ENCODE peak calls at places on chromosomes 6 and 20, in seven cellular contexts. One of them, this sample, is unnamed.

GRCh38 chr6:42392871-42393270 is 58.9 kb downstream of the TRERF1 start:
- DNase-seq in CD4-positive, alpha-beta memory T cell: no peak
- DNase-seq in GM23338: no peak
- DNase-seq in heart left ventricle: no peak
- DNase-seq in MM.1S: no peak
- DNase-seq in breast epithelium: no peak
- DNase-seq in HAP-1: no peak
- DNase-seq in this sample: no peak

GRCh38 chr6:10412165-10412947 is 2.5 kb downstream of the TFAP2A start:
- DNase-seq in CD4-positive, alpha-beta memory T cell: peak; percentile 65
- DNase-seq in GM23338: peak; percentile 91
- DNase-seq in heart left ventricle: peak; percentile 71
- DNase-seq in MM.1S: peak; percentile 75
- DNase-seq in breast epithelium: peak; percentile 87
- DNase-seq in HAP-1: peak; percentile 84
- DNase-seq in this sample: peak; percentile 59

GRCh38 chr6:64227868-64228267 is 592.3 kb downstream of the PHF3 start:
- DNase-seq in CD4-positive, alpha-beta memory T cell: no peak
- DNase-seq in GM23338: no peak
- DNase-seq in heart left ventricle: no peak
- DNase-seq in MM.1S: no peak
- DNase-seq in breast epithelium: no peak
- DNase-seq in HAP-1: no peak
- DNase-seq in this sample: no peak

GRCh38 chr6:35047265-35048011 is 93.7 kb downstream of the TCP11 start:
- DNase-seq in CD4-positive, alpha-beta memory T cell: no peak
- DNase-seq in GM23338: no peak
- DNase-seq in heart left ventricle: no peak
- DNase-seq in MM.1S: peak; percentile 8
- DNase-seq in breast epithelium: no peak
- DNase-seq in HAP-1: no peak
- DNase-seq in this sample: no peak

GRCh38 chr20:42082611-42083010 is 464.4 kb upstream of the CHD6 start:
- DNase-seq in CD4-positive, alpha-beta memory T cell: no peak
- DNase-seq in GM23338: no peak
- DNase-seq in heart left ventricle: no peak
- DNase-seq in MM.1S: peak; percentile 73
- DNase-seq in breast epithelium: no peak
- DNase-seq in HAP-1: no peak
- DNase-seq in this sample: no peak

GRCh38 chr6:139336488-139336887 is 38.0 kb downstream of the CITED2 start:
- DNase-seq in CD4-positive, alpha-beta memory T cell: no peak
- DNase-seq in GM23338: no peak
- DNase-seq in heart left ventricle: no peak
- DNase-seq in MM.1S: no peak
- DNase-seq in breast epithelium: peak; percentile 56
- DNase-seq in HAP-1: peak; percentile 12
- DNase-seq in this sample: no peak

GRCh38 chr6:145784683-145785082 is 29.9 kb downstream of the FBXO30 start:
- DNase-seq in CD4-positive, alpha-beta memory T cell: no peak
- DNase-seq in GM23338: no peak
- DNase-seq in heart left ventricle: no peak
- DNase-seq in MM.1S: peak; percentile 45
- DNase-seq in breast epithelium: no peak
- DNase-seq in HAP-1: no peak
- DNase-seq in this sample: no peak

GRCh38 chr20:431012-431904 is 23.2 kb downstream of the RBCK1 start:
- DNase-seq in CD4-positive, alpha-beta memory T cell: peak; percentile 19
- DNase-seq in GM23338: peak; percentile 83
- DNase-seq in heart left ventricle: no peak
- DNase-seq in MM.1S: peak; percentile 52
- DNase-seq in breast epithelium: peak; percentile 66
- DNase-seq in HAP-1: peak; percentile 74
- DNase-seq in this sample: peak; percentile 25

GRCh38 chr6:46468611-46469010 is 22.6 kb downstream of the RCAN2 start:
- DNase-seq in CD4-positive, alpha-beta memory T cell: no peak
- DNase-seq in GM23338: peak; percentile 31
- DNase-seq in heart left ventricle: no peak
- DNase-seq in MM.1S: no peak
- DNase-seq in breast epithelium: no peak
- DNase-seq in HAP-1: no peak
- DNase-seq in this sample: no peak

GRCh38 chr20:21804779-21805178 is 99.3 kb downstream of the PAX1 start:
- DNase-seq in CD4-positive, alpha-beta memory T cell: no peak
- DNase-seq in GM23338: no peak
- DNase-seq in heart left ventricle: no peak
- DNase-seq in MM.1S: no peak
- DNase-seq in breast epithelium: no peak
- DNase-seq in HAP-1: no peak
- DNase-seq in this sample: no peak

GRCh38 chr6:11766589-11767450 is 11.8 kb downstream of the ADTRP start:
- DNase-seq in CD4-positive, alpha-beta memory T cell: no peak
- DNase-seq in GM23338: no peak
- DNase-seq in heart left ventricle: no peak
- DNase-seq in MM.1S: no peak
- DNase-seq in breast epithelium: no peak
- DNase-seq in HAP-1: no peak
- DNase-seq in this sample: no peak

GRCh38 chr20:3431109-3431508 is 23.6 kb upstream of the DNAAF9 start:
- DNase-seq in CD4-positive, alpha-beta memory T cell: no peak
- DNase-seq in GM23338: no peak
- DNase-seq in heart left ventricle: no peak
- DNase-seq in MM.1S: no peak
- DNase-seq in breast epithelium: no peak
- DNase-seq in HAP-1: no peak
- DNase-seq in this sample: no peak

GRCh38 chr6:36147294-36147693 is 17.0 kb downstream of the MAPK13 start:
- DNase-seq in CD4-positive, alpha-beta memory T cell: no peak
- DNase-seq in GM23338: no peak
- DNase-seq in heart left ventricle: peak; percentile 50
- DNase-seq in MM.1S: no peak
- DNase-seq in breast epithelium: no peak
- DNase-seq in HAP-1: no peak
- DNase-seq in this sample: no peak

GRCh38 chr6:34412054-34412453 is 13.8 kb downstream of the RPS10 start:
- DNase-seq in CD4-positive, alpha-beta memory T cell: no peak
- DNase-seq in GM23338: no peak
- DNase-seq in heart left ventricle: no peak
- DNase-seq in MM.1S: no peak
- DNase-seq in breast epithelium: no peak
- DNase-seq in HAP-1: peak; percentile 76
- DNase-seq in this sample: no peak

GRCh38 chr6:47182291-47182957 is 127.3 kb downstream of the TNFRSF21 start:
- DNase-seq in CD4-positive, alpha-beta memory T cell: no peak
- DNase-seq in GM23338: no peak
- DNase-seq in heart left ventricle: no peak
- DNase-seq in MM.1S: no peak
- DNase-seq in breast epithelium: no peak
- DNase-seq in HAP-1: no peak
- DNase-seq in this sample: no peak

GRCh38 chr6:111602481-111603404 is 2.9 kb downstream of the TRAF3IP2 start:
- DNase-seq in CD4-positive, alpha-beta memory T cell: no peak
- DNase-seq in GM23338: no peak
- DNase-seq in heart left ventricle: no peak
- DNase-seq in MM.1S: no peak
- DNase-seq in breast epithelium: no peak
- DNase-seq in HAP-1: peak; percentile 33
- DNase-seq in this sample: no peak

GRCh38 chr6:96304997-96305396 is 216.6 kb upstream of the UFL1 start:
- DNase-seq in CD4-positive, alpha-beta memory T cell: no peak
- DNase-seq in GM23338: no peak
- DNase-seq in heart left ventricle: no peak
- DNase-seq in MM.1S: peak; percentile 11
- DNase-seq in breast epithelium: no peak
- DNase-seq in HAP-1: no peak
- DNase-seq in this sample: no peak

GRCh38 chr6:4178737-4179333 is 43.5 kb upstream of the ECI2 start:
- DNase-seq in CD4-positive, alpha-beta memory T cell: no peak
- DNase-seq in GM23338: no peak
- DNase-seq in heart left ventricle: no peak
- DNase-seq in MM.1S: no peak
- DNase-seq in breast epithelium: no peak
- DNase-seq in HAP-1: no peak
- DNase-seq in this sample: no peak

GRCh38 chr20:46142124-46142523 is 24.0 kb downstream of the CD40 start:
- DNase-seq in CD4-positive, alpha-beta memory T cell: no peak
- DNase-seq in GM23338: no peak
- DNase-seq in heart left ventricle: no peak
- DNase-seq in MM.1S: no peak
- DNase-seq in breast epithelium: no peak
- DNase-seq in HAP-1: no peak
- DNase-seq in this sample: no peak

GRCh38 chr6:116842374-116842947 is 13.6 kb upstream of the GPRC6A start:
- DNase-seq in CD4-positive, alpha-beta memory T cell: no peak
- DNase-seq in GM23338: no peak
- DNase-seq in heart left ventricle: no peak
- DNase-seq in MM.1S: no peak
- DNase-seq in breast epithelium: no peak
- DNase-seq in HAP-1: no peak
- DNase-seq in this sample: no peak

GRCh38 chr6:16684896-16685554 is 76.2 kb downstream of the ATXN1 start:
- DNase-seq in CD4-positive, alpha-beta memory T cell: peak; percentile 61
- DNase-seq in GM23338: no peak
- DNase-seq in heart left ventricle: no peak
- DNase-seq in MM.1S: no peak
- DNase-seq in breast epithelium: no peak
- DNase-seq in HAP-1: no peak
- DNase-seq in this sample: no peak

GRCh38 chr20:36506253-36506652 is 35.1 kb upstream of the MYL9 start:
- DNase-seq in CD4-positive, alpha-beta memory T cell: peak; percentile 33
- DNase-seq in GM23338: peak; percentile 45
- DNase-seq in heart left ventricle: no peak
- DNase-seq in MM.1S: peak; percentile 16
- DNase-seq in breast epithelium: no peak
- DNase-seq in HAP-1: no peak
- DNase-seq in this sample: no peak

GRCh38 chr6:166619912-166620311 is 7.1 kb downstream of the RPS6KA2 start:
- DNase-seq in CD4-positive, alpha-beta memory T cell: no peak
- DNase-seq in GM23338: no peak
- DNase-seq in heart left ventricle: no peak
- DNase-seq in MM.1S: no peak
- DNase-seq in breast epithelium: no peak
- DNase-seq in HAP-1: no peak
- DNase-seq in this sample: no peak

GRCh38 chr6:97240222-97240621 is 42.8 kb downstream of the MMS22L start:
- DNase-seq in CD4-positive, alpha-beta memory T cell: no peak
- DNase-seq in GM23338: no peak
- DNase-seq in heart left ventricle: no peak
- DNase-seq in MM.1S: no peak
- DNase-seq in breast epithelium: no peak
- DNase-seq in HAP-1: no peak
- DNase-seq in this sample: no peak

GRCh38 chr6:74166849-74167248 is 470.8 kb downstream of the CD109 start:
- DNase-seq in CD4-positive, alpha-beta memory T cell: no peak
- DNase-seq in GM23338: no peak
- DNase-seq in heart left ventricle: no peak
- DNase-seq in MM.1S: no peak
- DNase-seq in breast epithelium: no peak
- DNase-seq in HAP-1: no peak
- DNase-seq in this sample: no peak

GRCh38 chr6:28597217-28597835 is 71.6 kb downstream of the GPX5 start:
- DNase-seq in CD4-positive, alpha-beta memory T cell: no peak
- DNase-seq in GM23338: peak; percentile 69
- DNase-seq in heart left ventricle: no peak
- DNase-seq in MM.1S: no peak
- DNase-seq in breast epithelium: no peak
- DNase-seq in HAP-1: peak; percentile 86
- DNase-seq in this sample: no peak

GRCh38 chr6:42808492-42809483 is 26.9 kb downstream of the BICRAL start:
- DNase-seq in CD4-positive, alpha-beta memory T cell: no peak
- DNase-seq in GM23338: no peak
- DNase-seq in heart left ventricle: no peak
- DNase-seq in MM.1S: no peak
- DNase-seq in breast epithelium: no peak
- DNase-seq in HAP-1: no peak
- DNase-seq in this sample: no peak

GRCh38 chr6:158684745-158685355 is 35.0 kb downstream of the SYTL3 start:
- DNase-seq in CD4-positive, alpha-beta memory T cell: no peak
- DNase-seq in GM23338: no peak
- DNase-seq in heart left ventricle: no peak
- DNase-seq in MM.1S: no peak
- DNase-seq in breast epithelium: no peak
- DNase-seq in HAP-1: no peak
- DNase-seq in this sample: peak; percentile 43
- H3K4me1 ChIP-seq in CD4-positive, alpha-beta memory T cell: peaks cover 53% of the 10 kb centered on the region
- H3K4me1 ChIP-seq in GM23338: no peaks in the 10 kb centered on the region
- H3K4me1 ChIP-seq in heart left ventricle: no peaks in the 10 kb centered on the region
- H3K4me1 ChIP-seq in MM.1S: peaks cover 8% of the 10 kb centered on the region
- H3K4me1 ChIP-seq in breast epithelium: no peaks in the 10 kb centered on the region
- H3K4me1 ChIP-seq in HAP-1: no peaks in the 10 kb centered on the region
- H3K4me1 ChIP-seq in this sample: peaks cover 24% of the 10 kb centered on the region

GRCh38 chr6:108165714-108166663 is at the start of gene NR2E1:
- DNase-seq in CD4-positive, alpha-beta memory T cell: no peak
- DNase-seq in GM23338: peak; percentile 84
- DNase-seq in heart left ventricle: no peak
- DNase-seq in MM.1S: no peak
- DNase-seq in breast epithelium: no peak
- DNase-seq in HAP-1: no peak
- DNase-seq in this sample: no peak
- H3K27me3 ChIP-seq in CD4-positive, alpha-beta memory T cell: peaks cover 77% of the 10 kb centered on the region
- H3K27me3 ChIP-seq in GM23338: peaks cover 100% of the 10 kb centered on the region
- H3K27me3 ChIP-seq in heart left ventricle: peaks cover 100% of the 10 kb centered on the region
- H3K27me3 ChIP-seq in MM.1S: peaks cover 8% of the 10 kb centered on the region
- H3K27me3 ChIP-seq in breast epithelium: peaks cover 13% of the 10 kb centered on the region
- H3K27me3 ChIP-seq in HAP-1: peaks cover 22% of the 10 kb centered on the region
- H3K27me3 ChIP-seq in this sample: peaks cover 32% of the 10 kb centered on the region

DNA sequence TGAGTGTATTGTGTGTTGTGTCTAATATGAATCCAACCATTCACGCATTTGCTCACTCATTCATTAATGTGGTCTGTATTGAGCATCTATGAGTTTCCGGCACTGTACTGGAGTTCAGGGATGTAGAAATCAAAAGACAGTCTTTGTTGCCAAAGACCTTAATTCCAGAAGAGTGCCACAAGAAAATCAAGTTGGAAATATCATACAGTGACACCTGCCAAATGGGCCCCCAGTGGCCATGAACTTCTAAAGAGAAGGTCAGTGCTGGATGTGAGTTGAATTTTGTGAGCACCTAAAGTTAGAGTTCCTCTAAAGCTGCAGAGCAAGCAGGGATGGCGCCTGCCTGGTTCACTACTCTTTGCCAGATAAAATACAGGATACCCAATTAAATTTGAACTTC is 175.9 kb downstream of the DOK5 start:
- DNase-seq in CD4-positive, alpha-beta memory T cell: no peak
- DNase-seq in GM23338: no peak
- DNase-seq in heart left ventricle: no peak
- DNase-seq in MM.1S: no peak
- DNase-seq in breast epithelium: no peak
- DNase-seq in HAP-1: no peak
- DNase-seq in this sample: no peak
- H3K4me3 ChIP-seq in CD4-positive, alpha-beta memory T cell: no peak overlapping the region
- H3K4me3 ChIP-seq in GM23338: no peak overlapping the region
- H3K4me3 ChIP-seq in heart left ventricle: no peak overlapping the region
- H3K4me3 ChIP-seq in MM.1S: no peak overlapping the region
- H3K4me3 ChIP-seq in breast epithelium: no peak overlapping the region
- H3K4me3 ChIP-seq in HAP-1: no peak overlapping the region
- H3K4me3 ChIP-seq in this sample: no peak overlapping the region

DNA sequence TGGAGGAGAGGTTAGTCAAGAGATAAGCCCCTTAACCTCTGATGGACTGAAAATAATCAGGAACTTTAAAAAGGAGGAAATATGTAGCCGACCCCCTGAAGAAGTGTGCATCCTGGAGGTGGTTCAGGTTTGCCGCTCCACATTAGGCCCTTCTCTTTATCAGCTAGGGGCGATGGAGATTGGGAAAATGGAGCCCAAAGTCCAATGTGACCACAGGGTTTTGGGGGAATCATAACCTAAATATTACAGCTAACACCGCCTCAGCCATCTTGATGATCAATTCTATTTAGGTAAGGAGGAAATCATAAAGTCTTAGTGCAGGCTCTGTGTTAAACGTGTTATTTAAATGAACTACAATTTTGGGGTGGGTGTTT is 1.2 kb downstream of the OGFRL1 start:
- DNase-seq in CD4-positive, alpha-beta memory T cell: no peak
- DNase-seq in GM23338: no peak
- DNase-seq in heart left ventricle: no peak
- DNase-seq in MM.1S: no peak
- DNase-seq in breast epithelium: no peak
- DNase-seq in HAP-1: no peak
- DNase-seq in this sample: no peak
- H3K4me1 ChIP-seq in CD4-positive, alpha-beta memory T cell: peaks cover 40% of the 10 kb centered on the region
- H3K4me1 ChIP-seq in GM23338: peaks cover 13% of the 10 kb centered on the region
- H3K4me1 ChIP-seq in heart left ventricle: peaks cover 49% of the 10 kb centered on the region
- H3K4me1 ChIP-seq in MM.1S: peaks cover 31% of the 10 kb centered on the region
- H3K4me1 ChIP-seq in breast epithelium: peaks cover 16% of the 10 kb centered on the region
- H3K4me1 ChIP-seq in HAP-1: peaks cover 30% of the 10 kb centered on the region
- H3K4me1 ChIP-seq in this sample: peaks cover 5% of the 10 kb centered on the region

This sample was measured in naive thymus-derived CD4-positive, alpha-beta T cell.